ENCODE peak calls at places on chromosome 20, in seven cellular contexts. F is skeletal muscle cell, W is hepatocyte, T is tibial artery, M is HFF-Myc, R is transverse colon, G is esophagus squamous epithelium. K is an unnamed sample.

GRCh38 chr20:53124075-53124532 is 151.9 kb downstream of the TSHZ2 start:
- DNase-seq in R (no peak), T (peak), F (no peak), W (no peak), G (no peak), M (no peak), K (no peak)

GRCh38 chr20:36574278-36575065 is 1.1 kb downstream of the TGIF2 start:
- DNase-seq in M (no peak), T (peak), G (no peak), W (peak), R (peak), F (no peak), K (no peak)

GRCh38 chr20:63224272-63225081 is 8.5 kb upstream of the YTHDF1 start:
- DNase-seq in W (peak), T (no peak), M (no peak), G (no peak), R (peak), F (peak), K (no peak)

GRCh38 chr20:58349586-58349985 is 39.4 kb upstream of the VAPB start:
- DNase-seq in R (no peak), W (no peak), G (no peak), T (no peak), F (peak), M (peak), K (peak)

GRCh38 chr20:9147553-9148024 is 78.7 kb downstream of the PLCB4 start:
- DNase-seq in F (peak), W (peak), R (no peak), T (no peak), M (peak), G (no peak), K (no peak)

GRCh38 chr20:56875052-56875663 is 246.1 kb downstream of the TFAP2C start:
- DNase-seq in R (peak), G (no peak), F (no peak), W (peak), T (no peak), M (peak), K (peak)

GRCh38 chr20:59748555-59749292 is 144.4 kb downstream of the PHACTR3 start:
- DNase-seq in T (no peak), M (no peak), R (peak), W (no peak), G (no peak), F (no peak), K (no peak)

GRCh38 chr20:9409981-9410380 is 104.4 kb upstream of the LAMP5 start:
- DNase-seq in T (no peak), M (no peak), F (peak), G (no peak), W (no peak), R (no peak), K (no peak)

GRCh38 chr20:19098806-19099578 is 113.5 kb upstream of the SLC24A3 start:
- DNase-seq in G (no peak), M (no peak), W (no peak), R (peak), F (no peak), T (no peak), K (no peak)

GRCh38 chr20:25008388-25009217 is 16.1 kb upstream of the APMAP start:
- DNase-seq in M (no peak), G (no peak), T (peak), R (no peak), F (no peak), W (no peak), K (no peak)

GRCh38 chr20:62525014-62525413 is 49.2 kb upstream of the GATA5 start:
- DNase-seq in T (no peak), M (no peak), R (no peak), W (no peak), F (no peak), G (no peak), K (no peak)

GRCh38 chr20:23205656-23206055 is 119.5 kb upstream of the CD93 start:
- DNase-seq in M (no peak), T (peak), R (peak), G (no peak), W (peak), F (peak), K (peak)

GRCh38 chr20:19121463-19121862 is 91.0 kb upstream of the SLC24A3 start:
- DNase-seq in F (no peak), W (no peak), M (no peak), T (no peak), R (peak), G (no peak), K (no peak)

GRCh38 chr20:24789877-24790276 is 159.2 kb upstream of the CST7 start:
- DNase-seq in T (no peak), R (no peak), W (no peak), M (no peak), G (no peak), F (no peak), K (no peak)

GRCh38 chr20:5806457-5807263 is 56.5 kb downstream of the SHLD1 start:
- DNase-seq in W (no peak), M (no peak), T (no peak), R (no peak), F (no peak), G (no peak), K (no peak)

GRCh38 chr20:48760403-48760889 is 67.4 kb downstream of the PREX1 start:
- DNase-seq in W (no peak), M (no peak), R (peak), T (no peak), G (no peak), F (no peak), K (peak)

GRCh38 chr20:2984956-2985661 is 58.3 kb upstream of the GNRH2 start:
- DNase-seq in F (peak), T (no peak), R (no peak), W (peak), G (no peak), M (peak), K (peak)

GRCh38 chr20:2983508-2983907 is 59.9 kb upstream of the GNRH2 start:
- DNase-seq in R (no peak), T (no peak), W (no peak), G (no peak), F (no peak), M (no peak), K (no peak)

GRCh38 chr20:2986466-2986865 is 57.0 kb upstream of the GNRH2 start:
- DNase-seq in G (no peak), T (no peak), F (peak), R (no peak), M (no peak), W (no peak), K (no peak)

GRCh38 chr20:2981646-2982045 is 61.8 kb upstream of the GNRH2 start:
- DNase-seq in M (no peak), T (no peak), G (no peak), R (no peak), F (no peak), W (no peak), K (no peak)

GRCh38 chr20:2984028-2984501 is 59.4 kb upstream of the GNRH2 start:
- DNase-seq in M (no peak), G (no peak), T (no peak), R (no peak), F (no peak), W (no peak), K (no peak)
- H3K4me3 ChIP-seq in M (no peak), G (no peak), T (no peak), R (no peak), F (no peak), W (no peak), K (no peak)

DNA sequence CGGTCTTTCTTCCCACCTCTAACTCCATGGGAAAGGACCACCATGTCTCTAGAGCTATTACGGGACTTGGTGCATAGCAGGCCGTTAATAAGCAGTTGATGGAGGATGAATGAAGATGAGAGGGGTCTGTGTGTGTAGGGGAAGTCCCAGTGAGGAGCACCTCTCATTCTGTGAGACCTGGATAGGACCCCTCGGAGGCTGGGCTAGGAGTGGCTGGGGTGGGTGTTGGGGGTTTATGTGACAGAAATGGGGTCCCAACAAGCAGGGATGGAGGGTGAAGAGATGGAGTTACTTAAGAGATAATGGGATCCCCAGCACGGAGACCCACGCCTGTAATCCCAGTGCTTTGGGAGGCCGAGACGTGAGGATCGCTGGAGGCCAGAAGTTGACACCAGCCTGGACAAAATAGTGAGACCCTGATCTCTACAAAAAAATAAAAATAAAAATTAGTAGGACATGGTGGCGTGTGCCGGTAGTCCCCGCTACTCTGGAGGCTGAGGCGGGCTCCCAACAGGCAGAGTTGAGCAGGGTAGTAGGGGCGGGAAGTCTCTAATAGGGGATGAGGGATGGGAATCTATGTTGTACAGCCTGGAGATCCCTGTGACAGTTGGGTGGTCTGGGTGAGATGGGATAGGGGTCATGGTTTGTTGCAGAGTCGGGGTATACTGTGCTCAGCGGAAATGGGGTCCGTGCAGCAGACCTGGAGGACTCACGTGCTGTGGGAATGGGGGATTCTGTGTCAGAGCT is 677 bp upstream of the ZNF341 start:
- DNase-seq in T (no peak), W (no peak), M (no peak), F (no peak), G (no peak), R (no peak), K (no peak)
- H3K4me3 ChIP-seq in T (peak), W (no peak), M (peak), F (peak), G (peak), R (peak), K (peak)

GRCh38 chr20:40676870-40677269 is 12.2 kb downstream of the MAFB start:
- DNase-seq in G (no peak), R (no peak), M (no peak), T (no peak), F (no peak), W (no peak), K (no peak)
- H3K4me3 ChIP-seq in G (no peak), R (no peak), M (no peak), T (no peak), F (no peak), W (no peak), K (no peak)

DNA sequence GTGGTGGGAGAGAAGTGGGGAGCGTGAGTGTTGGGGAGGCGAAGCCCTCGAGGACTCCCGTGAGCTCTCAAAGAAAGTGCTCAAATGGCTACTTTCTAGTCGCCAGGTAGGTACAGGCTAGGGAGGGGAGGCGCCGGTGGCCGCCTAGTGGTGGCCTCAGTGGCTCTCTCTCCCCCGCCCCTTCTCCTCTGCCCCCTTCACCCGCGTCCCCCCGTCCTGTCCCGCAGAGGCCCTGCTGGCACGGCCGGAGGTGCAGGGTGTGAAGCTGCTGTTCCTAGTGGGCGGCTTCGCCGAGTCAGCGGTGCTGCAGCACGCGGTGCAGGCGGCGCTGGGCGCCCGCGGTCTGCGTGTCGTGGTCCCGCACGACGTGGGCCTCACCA is 16.3 kb downstream of the ADISSP start:
- DNase-seq in W (no peak), M (no peak), G (no peak), R (no peak), T (no peak), F (no peak), K (no peak)
- H3K4me3 ChIP-seq in W (no peak), M (no peak), G (peak), R (no peak), T (peak), F (no peak), K (no peak)

GRCh38 chr20:44597930-44598329 is 15.6 kb downstream of the PKIG start:
- DNase-seq in R (no peak), F (no peak), M (no peak), W (no peak), T (no peak), G (no peak), K (no peak)
- H3K4me3 ChIP-seq in R (no peak), F (no peak), M (no peak), W (no peak), T (no peak), G (no peak), K (no peak)

DNA sequence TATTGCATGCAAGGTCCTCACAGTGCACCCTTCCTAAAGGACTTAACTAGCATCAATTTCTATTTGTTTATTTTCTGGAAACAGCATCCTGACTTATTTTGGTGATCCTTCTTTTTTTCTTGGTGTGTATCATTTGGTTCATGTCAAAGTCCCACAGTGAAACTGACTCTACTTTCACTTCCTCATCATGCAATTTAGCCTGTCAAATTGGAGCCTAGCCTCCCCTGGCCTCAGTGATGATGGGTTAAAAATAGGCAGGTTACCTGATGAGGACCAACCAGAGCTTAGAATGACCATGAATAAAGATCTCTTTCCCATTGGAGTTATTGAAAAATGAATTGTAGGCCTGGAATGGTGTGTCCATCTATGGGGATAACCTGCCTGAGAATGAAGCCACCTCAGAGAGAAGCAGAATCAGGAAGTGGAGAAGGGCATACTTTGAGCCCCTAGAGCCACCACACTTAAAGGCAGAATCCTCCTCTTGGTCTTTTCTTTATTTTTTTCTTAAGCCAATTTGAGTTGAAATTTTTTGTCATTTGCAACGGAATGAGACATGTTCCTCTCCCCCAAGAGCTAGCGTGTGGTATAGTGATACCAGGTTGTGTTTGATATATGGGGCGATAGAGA is 105.6 kb downstream of the BTBD3 start:
- DNase-seq in T (no peak), R (no peak), W (no peak), G (no peak), F (no peak), M (no peak), K (no peak)
- H3K4me3 ChIP-seq in T (no peak), R (no peak), W (no peak), G (no peak), F (no peak), M (no peak), K (no peak)

GRCh38 chr20:50810063-50810462 is 15.2 kb downstream of the BCAS4 start:
- DNase-seq in T (no peak), G (no peak), W (no peak), F (no peak), R (no peak), M (no peak), K (no peak)
- H3K4me3 ChIP-seq in T (no peak), G (no peak), W (no peak), F (no peak), R (no peak), M (no peak), K (no peak)

K was measured in kidney epithelial cell.